ENCODE peak calls at places on chromosomes 11 and 22, in five cellular contexts. N is stomach, G is left ventricle myocardium inferior, J is heart left ventricle, I is IMR-90. Q is an unnamed sample. For H3K4me1 and H3K36me3, the result is how much of the 10 kb centered on the place peaks cover.

GRCh38 chr11:57446055-57446454 is 14.3 kb upstream of the RTN4RL2 start:
- DNase-seq in G (no peak), N (no peak), I (no peak), J (no peak), Q (no peak)

GRCh38 chr11:105073486-105074200 is 28.5 kb upstream of the CARD16 start:
- DNase-seq in N (no peak), J (no peak), I (peak), G (no peak), Q (no peak)

GRCh38 chr11:126336646-126337045 is 18.8 kb upstream of the ST3GAL4 start:
- DNase-seq in I (no peak), G (no peak), N (no peak), J (no peak), Q (no peak)

GRCh38 chr11:24496728-24497396 is at the start of gene LUZP2:
- DNase-seq in I (peak), N (no peak), J (peak), G (no peak), Q (no peak)

GRCh38 chr22:26404851-26405357 is 24.2 kb upstream of the ASPHD2 start:
- DNase-seq in I (no peak), G (no peak), J (no peak), N (no peak), Q (no peak)

GRCh38 chr11:14974723-14975587 is 2.8 kb upstream of the CALCA start:
- DNase-seq in N (peak), G (peak), J (no peak), I (peak), Q (no peak)

GRCh38 chr22:27348634-27349033 is 452.9 kb downstream of the MN1 start:
- DNase-seq in N (no peak), J (no peak), I (peak), G (no peak), Q (no peak)

GRCh38 chr11:19605500-19606371 is 106.9 kb upstream of the NAV2 start:
- DNase-seq in G (no peak), J (no peak), N (no peak), I (peak), Q (no peak)

GRCh38 chr11:64294665-64295289 is 3.7 kb downstream of the KCNK4 start:
- DNase-seq in I (no peak), N (no peak), J (no peak), G (no peak), Q (no peak)

GRCh38 chr11:122578168-122578825 is 77.2 kb upstream of the UBASH3B start:
- DNase-seq in G (no peak), N (no peak), J (no peak), I (no peak), Q (no peak)

GRCh38 chr22:22035203-22035602 is 52.6 kb upstream of the TOP3B start:
- DNase-seq in J (no peak), N (no peak), I (no peak), G (no peak), Q (no peak)

GRCh38 chr22:32080904-32081303 is 37.8 kb downstream of the SLC5A1 start:
- DNase-seq in J (no peak), I (peak), G (no peak), N (peak), Q (no peak)

GRCh38 chr22:19976671-19977070 is 35.1 kb upstream of the TXNRD2 start:
- DNase-seq in N (no peak), J (no peak), I (no peak), G (no peak), Q (no peak)

GRCh38 chr22:19979712-19980493 is 36.7 kb downstream of the ARVCF start:
- DNase-seq in I (no peak), N (no peak), G (no peak), J (no peak), Q (no peak)

GRCh38 chr22:19977296-19978243 is 36.0 kb upstream of the TXNRD2 start:
- DNase-seq in N (no peak), J (no peak), I (no peak), G (no peak), Q (no peak)

GRCh38 chr22:19980766-19981165 is 35.9 kb downstream of the ARVCF start:
- DNase-seq in G (no peak), I (no peak), N (no peak), J (no peak), Q (no peak)

GRCh38 chr22:19978748-19979147 is 37.1 kb upstream of the TXNRD2 start:
- DNase-seq in I (no peak), J (no peak), G (no peak), N (no peak), Q (no peak)
- H3K4me1 ChIP-seq in I (under half), J (under half), G (under half), N (under half), Q (under half)

GRCh38 chr22:45179276-45180049 is 15.7 kb downstream of the NUP50 start:
- DNase-seq in N (no peak), G (no peak), I (no peak), J (no peak), Q (no peak)
- H3K36me3 ChIP-seq in N (half or more), G (half or more), I (under half), J (half or more), Q (under half)

GRCh38 chr22:18970180-18970947 is 34.3 kb upstream of the PRODH start:
- DNase-seq in G (no peak), N (no peak), J (no peak), I (no peak), Q (no peak)
- TF ChIP-seq CTCF in G (no peak), N (no peak), J (no peak), I (no peak), Q (no peak)

GRCh38 chr11:69654660-69655478 is 13.9 kb downstream of the CCND1 start:
- DNase-seq in G (no peak), N (no peak), J (peak), I (peak), Q (no peak)
- H3K4me1 ChIP-seq in G (under half), N (under half), J (under half), I (under half), Q (under half)

GRCh38 chr22:29353286-29353685 is 35.1 kb downstream of the AP1B1 start:
- DNase-seq in G (no peak), I (no peak), N (no peak), J (no peak), Q (no peak)

GRCh38 chr22:29353860-29354259 is 34.5 kb downstream of the AP1B1 start:
- DNase-seq in G (no peak), N (no peak), J (no peak), I (no peak), Q (no peak)

GRCh38 chr22:29351042-29351441 is 35.5 kb upstream of the RASL10A start:
- DNase-seq in G (no peak), I (no peak), N (no peak), J (no peak), Q (no peak)

GRCh38 chr22:29351891-29352290 is 36.4 kb upstream of the RASL10A start:
- DNase-seq in I (no peak), N (no peak), G (no peak), J (no peak), Q (no peak)

GRCh38 chr22:29352778-29353177 is 35.6 kb downstream of the AP1B1 start:
- DNase-seq in J (no peak), N (no peak), G (no peak), I (no peak), Q (no peak)
- H3K36me3 ChIP-seq in J (half or more), N (half or more), G (half or more), I (half or more), Q (half or more)

GRCh38 chr22:29305836-29306174 is 645 bp upstream of the GAS2L1 start:
- DNase-seq in I (no peak), N (no peak), J (no peak), G (no peak), Q (no peak)

GRCh38 chr22:29306175-29306829 is at the start of gene GAS2L1:
- DNase-seq in N (peak), I (peak), G (peak), J (peak), Q (peak)

GRCh38 chr22:29308148-29308790 is 1.8 kb downstream of the GAS2L1 start:
- DNase-seq in N (no peak), G (no peak), I (no peak), J (no peak), Q (no peak)

GRCh38 chr22:29307658-29308147 is 1.3 kb downstream of the GAS2L1 start:
- DNase-seq in G (no peak), J (no peak), N (no peak), I (no peak), Q (no peak)

GRCh38 chr22:29306830-29307657 is 594 bp downstream of the GAS2L1 start:
- DNase-seq in I (peak), J (peak), N (peak), G (peak), Q (peak)
- TF ChIP-seq CTCF in I (peak), J (no peak), N (no peak), G (no peak), Q (no peak)